ENCODE peak calls at places on chromosomes 6 and 20, in nine cellular contexts. One of them, this sample, is unnamed.

GRCh38 chr6:24916496-24916895 is 19.3 kb downstream of the RIPOR2 start:
- DNase-seq in cardiac muscle cell: no peak
- DNase-seq in mammary epithelial cell: no peak
- DNase-seq in astrocyte of the spinal cord: no peak
- DNase-seq in fibroblast of mammary gland: no peak
- DNase-seq in brain microvascular endothelial cell: no peak
- DNase-seq in heart right ventricle: no peak
- DNase-seq in epithelial cell of esophagus: no peak
- DNase-seq in GM23338: no peak
- DNase-seq in this sample: no peak

GRCh38 chr20:5592823-5593761 is 157.1 kb upstream of the SHLD1 start:
- DNase-seq in brain microvascular endothelial cell: no peak
- DNase-seq in fibroblast of mammary gland: no peak
- DNase-seq in cardiac muscle cell: no peak
- DNase-seq in GM23338: no peak
- DNase-seq in mammary epithelial cell: no peak
- DNase-seq in heart right ventricle: no peak
- DNase-seq in astrocyte of the spinal cord: no peak
- DNase-seq in epithelial cell of esophagus: no peak
- DNase-seq in this sample: no peak

GRCh38 chr6:2875840-2876207 is 27.3 kb downstream of the SERPINB9 start:
- DNase-seq in brain microvascular endothelial cell: no peak
- DNase-seq in cardiac muscle cell: peak; percentile 19
- DNase-seq in astrocyte of the spinal cord: peak; percentile 21
- DNase-seq in mammary epithelial cell: no peak
- DNase-seq in GM23338: peak; percentile 70
- DNase-seq in heart right ventricle: peak; percentile 43
- DNase-seq in epithelial cell of esophagus: no peak
- DNase-seq in fibroblast of mammary gland: no peak
- DNase-seq in this sample: peak; percentile 62

GRCh38 chr20:47480239-47480638 is 21.4 kb upstream of the NCOA3 start:
- DNase-seq in astrocyte of the spinal cord: no peak
- DNase-seq in mammary epithelial cell: no peak
- DNase-seq in cardiac muscle cell: no peak
- DNase-seq in GM23338: no peak
- DNase-seq in epithelial cell of esophagus: no peak
- DNase-seq in fibroblast of mammary gland: no peak
- DNase-seq in brain microvascular endothelial cell: no peak
- DNase-seq in heart right ventricle: no peak
- DNase-seq in this sample: no peak

GRCh38 chr6:166776571-166776970 is 149.5 kb upstream of the RPS6KA2 start:
- DNase-seq in GM23338: no peak
- DNase-seq in fibroblast of mammary gland: no peak
- DNase-seq in epithelial cell of esophagus: no peak
- DNase-seq in cardiac muscle cell: no peak
- DNase-seq in brain microvascular endothelial cell: no peak
- DNase-seq in mammary epithelial cell: no peak
- DNase-seq in astrocyte of the spinal cord: no peak
- DNase-seq in heart right ventricle: no peak
- DNase-seq in this sample: no peak

GRCh38 chr20:32207211-32207625 is 325 bp downstream of the PLAGL2 start:
- DNase-seq in fibroblast of mammary gland: no peak
- DNase-seq in astrocyte of the spinal cord: no peak
- DNase-seq in cardiac muscle cell: no peak
- DNase-seq in heart right ventricle: no peak
- DNase-seq in epithelial cell of esophagus: no peak
- DNase-seq in brain microvascular endothelial cell: no peak
- DNase-seq in GM23338: peak; percentile 63
- DNase-seq in mammary epithelial cell: no peak
- DNase-seq in this sample: no peak

GRCh38 chr6:1263850-1264377 is 48.0 kb upstream of the FOXQ1 start:
- DNase-seq in cardiac muscle cell: no peak
- DNase-seq in GM23338: no peak
- DNase-seq in brain microvascular endothelial cell: no peak
- DNase-seq in mammary epithelial cell: no peak
- DNase-seq in astrocyte of the spinal cord: no peak
- DNase-seq in heart right ventricle: no peak
- DNase-seq in fibroblast of mammary gland: no peak
- DNase-seq in epithelial cell of esophagus: no peak
- DNase-seq in this sample: no peak

GRCh38 chr20:16684416-16684815 is 45.4 kb upstream of the SNRPB2 start:
- DNase-seq in mammary epithelial cell: no peak
- DNase-seq in cardiac muscle cell: no peak
- DNase-seq in heart right ventricle: no peak
- DNase-seq in fibroblast of mammary gland: no peak
- DNase-seq in epithelial cell of esophagus: no peak
- DNase-seq in brain microvascular endothelial cell: no peak
- DNase-seq in GM23338: no peak
- DNase-seq in astrocyte of the spinal cord: no peak
- DNase-seq in this sample: no peak

GRCh38 chr6:3453410-3453809 is 3.4 kb downstream of the SLC22A23 start:
- DNase-seq in heart right ventricle: no peak
- DNase-seq in fibroblast of mammary gland: no peak
- DNase-seq in epithelial cell of esophagus: no peak
- DNase-seq in GM23338: no peak
- DNase-seq in astrocyte of the spinal cord: no peak
- DNase-seq in brain microvascular endothelial cell: no peak
- DNase-seq in cardiac muscle cell: no peak
- DNase-seq in mammary epithelial cell: no peak
- DNase-seq in this sample: no peak

GRCh38 chr20:401682-402495 is 6.2 kb upstream of the RBCK1 start:
- DNase-seq in astrocyte of the spinal cord: peak; percentile 55
- DNase-seq in mammary epithelial cell: peak; percentile 100
- DNase-seq in heart right ventricle: no peak
- DNase-seq in fibroblast of mammary gland: peak; percentile 75
- DNase-seq in cardiac muscle cell: peak; percentile 51
- DNase-seq in GM23338: no peak
- DNase-seq in epithelial cell of esophagus: peak; percentile 98
- DNase-seq in brain microvascular endothelial cell: no peak
- DNase-seq in this sample: no peak

GRCh38 chr6:13368716-13369115 is 40.4 kb upstream of the TBC1D7 start:
- DNase-seq in astrocyte of the spinal cord: no peak
- DNase-seq in brain microvascular endothelial cell: no peak
- DNase-seq in epithelial cell of esophagus: peak; percentile 79
- DNase-seq in heart right ventricle: no peak
- DNase-seq in cardiac muscle cell: no peak
- DNase-seq in GM23338: no peak
- DNase-seq in mammary epithelial cell: peak; percentile 78
- DNase-seq in fibroblast of mammary gland: peak; percentile 53
- DNase-seq in this sample: no peak

GRCh38 chr20:19491241-19491640 is 266.8 kb upstream of the RIN2 start:
- DNase-seq in heart right ventricle: no peak
- DNase-seq in astrocyte of the spinal cord: no peak
- DNase-seq in mammary epithelial cell: no peak
- DNase-seq in GM23338: no peak
- DNase-seq in cardiac muscle cell: no peak
- DNase-seq in brain microvascular endothelial cell: no peak
- DNase-seq in epithelial cell of esophagus: no peak
- DNase-seq in fibroblast of mammary gland: no peak
- DNase-seq in this sample: no peak

GRCh38 chr20:19495905-19496703 is 262.0 kb upstream of the RIN2 start:
- DNase-seq in cardiac muscle cell: no peak
- DNase-seq in heart right ventricle: no peak
- DNase-seq in fibroblast of mammary gland: no peak
- DNase-seq in epithelial cell of esophagus: no peak
- DNase-seq in GM23338: no peak
- DNase-seq in brain microvascular endothelial cell: no peak
- DNase-seq in mammary epithelial cell: no peak
- DNase-seq in astrocyte of the spinal cord: peak; percentile 14
- DNase-seq in this sample: no peak

GRCh38 chr20:19492116-19492515 is 265.9 kb upstream of the RIN2 start:
- DNase-seq in cardiac muscle cell: no peak
- DNase-seq in fibroblast of mammary gland: no peak
- DNase-seq in GM23338: no peak
- DNase-seq in heart right ventricle: no peak
- DNase-seq in epithelial cell of esophagus: no peak
- DNase-seq in brain microvascular endothelial cell: no peak
- DNase-seq in mammary epithelial cell: no peak
- DNase-seq in astrocyte of the spinal cord: no peak
- DNase-seq in this sample: no peak

GRCh38 chr20:19493794-19494495 is 264.1 kb upstream of the RIN2 start:
- DNase-seq in epithelial cell of esophagus: no peak
- DNase-seq in brain microvascular endothelial cell: no peak
- DNase-seq in heart right ventricle: no peak
- DNase-seq in cardiac muscle cell: no peak
- DNase-seq in fibroblast of mammary gland: no peak
- DNase-seq in GM23338: no peak
- DNase-seq in mammary epithelial cell: no peak
- DNase-seq in astrocyte of the spinal cord: no peak
- DNase-seq in this sample: no peak

DNA sequence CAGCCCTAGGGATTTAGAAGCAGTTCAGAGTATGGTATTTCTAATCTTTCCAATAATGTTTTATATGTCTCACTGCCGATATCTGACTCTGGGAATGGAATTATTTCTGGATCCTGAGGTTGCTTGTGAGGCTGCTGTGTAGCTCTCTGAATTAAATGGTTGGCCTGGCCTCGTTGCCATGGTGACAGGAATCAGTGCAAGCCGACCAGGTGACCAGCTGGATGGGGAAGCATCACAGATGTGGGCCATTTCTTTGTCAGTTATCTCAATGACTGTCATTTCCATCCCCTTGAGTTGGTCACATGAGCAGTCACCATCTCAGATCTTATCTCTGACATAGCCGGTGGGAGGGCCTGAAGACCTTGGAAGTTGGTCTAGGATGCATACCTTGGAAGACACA is 265.1 kb upstream of the RIN2 start:
- DNase-seq in brain microvascular endothelial cell: no peak
- DNase-seq in astrocyte of the spinal cord: no peak
- DNase-seq in cardiac muscle cell: no peak
- DNase-seq in epithelial cell of esophagus: no peak
- DNase-seq in fibroblast of mammary gland: no peak
- DNase-seq in heart right ventricle: no peak
- DNase-seq in GM23338: peak; percentile 17
- DNase-seq in mammary epithelial cell: no peak
- DNase-seq in this sample: no peak
- TF ChIP-seq CTCF in brain microvascular endothelial cell: no peak
- TF ChIP-seq CTCF in astrocyte of the spinal cord: no peak
- TF ChIP-seq CTCF in cardiac muscle cell: no peak
- TF ChIP-seq CTCF in epithelial cell of esophagus: no peak
- TF ChIP-seq CTCF in fibroblast of mammary gland: no peak
- TF ChIP-seq CTCF in heart right ventricle: no peak
- TF ChIP-seq CTCF in GM23338: no peak
- TF ChIP-seq CTCF in mammary epithelial cell: no peak
- TF ChIP-seq CTCF in this sample: no peak

GRCh38 chr6:51350308-51350904 is 531.7 kb downstream of the TFAP2B start:
- DNase-seq in astrocyte of the spinal cord: peak; percentile 12
- DNase-seq in GM23338: peak; percentile 15
- DNase-seq in fibroblast of mammary gland: peak; percentile 12
- DNase-seq in cardiac muscle cell: no peak
- DNase-seq in heart right ventricle: no peak
- DNase-seq in brain microvascular endothelial cell: peak; percentile 8
- DNase-seq in mammary epithelial cell: no peak
- DNase-seq in epithelial cell of esophagus: peak; percentile 29
- DNase-seq in this sample: peak; percentile 11
- TF ChIP-seq CTCF in astrocyte of the spinal cord: peak; percentile 28
- TF ChIP-seq CTCF in GM23338: peak; percentile 77
- TF ChIP-seq CTCF in fibroblast of mammary gland: peak; percentile 20
- TF ChIP-seq CTCF in cardiac muscle cell: no peak
- TF ChIP-seq CTCF in heart right ventricle: peak; percentile 53
- TF ChIP-seq CTCF in brain microvascular endothelial cell: peak; percentile 32
- TF ChIP-seq CTCF in mammary epithelial cell: peak; percentile 61
- TF ChIP-seq CTCF in epithelial cell of esophagus: peak; percentile 28
- TF ChIP-seq CTCF in this sample: peak; percentile 31

GRCh38 chr20:18719426-18719825 is 94.2 kb upstream of the SCP2D1 start:
- DNase-seq in mammary epithelial cell: no peak
- DNase-seq in fibroblast of mammary gland: peak; percentile 57
- DNase-seq in epithelial cell of esophagus: no peak
- DNase-seq in heart right ventricle: no peak
- DNase-seq in brain microvascular endothelial cell: peak; percentile 53
- DNase-seq in astrocyte of the spinal cord: peak; percentile 64
- DNase-seq in GM23338: no peak
- DNase-seq in cardiac muscle cell: peak; percentile 10
- DNase-seq in this sample: no peak

GRCh38 chr20:18721716-18722115 is 91.9 kb upstream of the SCP2D1 start:
- DNase-seq in brain microvascular endothelial cell: no peak
- DNase-seq in GM23338: no peak
- DNase-seq in mammary epithelial cell: no peak
- DNase-seq in cardiac muscle cell: no peak
- DNase-seq in epithelial cell of esophagus: no peak
- DNase-seq in astrocyte of the spinal cord: no peak
- DNase-seq in fibroblast of mammary gland: no peak
- DNase-seq in heart right ventricle: no peak
- DNase-seq in this sample: no peak

GRCh38 chr20:18715564-18715963 is 98.0 kb upstream of the SCP2D1 start:
- DNase-seq in heart right ventricle: no peak
- DNase-seq in brain microvascular endothelial cell: no peak
- DNase-seq in GM23338: no peak
- DNase-seq in epithelial cell of esophagus: no peak
- DNase-seq in mammary epithelial cell: no peak
- DNase-seq in astrocyte of the spinal cord: no peak
- DNase-seq in fibroblast of mammary gland: no peak
- DNase-seq in cardiac muscle cell: no peak
- DNase-seq in this sample: no peak

GRCh38 chr20:18717062-18717461 is 96.5 kb upstream of the SCP2D1 start:
- DNase-seq in GM23338: no peak
- DNase-seq in mammary epithelial cell: peak; percentile 5
- DNase-seq in cardiac muscle cell: no peak
- DNase-seq in brain microvascular endothelial cell: no peak
- DNase-seq in astrocyte of the spinal cord: no peak
- DNase-seq in heart right ventricle: no peak
- DNase-seq in epithelial cell of esophagus: no peak
- DNase-seq in fibroblast of mammary gland: peak; percentile 38
- DNase-seq in this sample: no peak

GRCh38 chr20:18718129-18718528 is 95.5 kb upstream of the SCP2D1 start:
- DNase-seq in heart right ventricle: no peak
- DNase-seq in fibroblast of mammary gland: no peak
- DNase-seq in epithelial cell of esophagus: no peak
- DNase-seq in brain microvascular endothelial cell: no peak
- DNase-seq in mammary epithelial cell: no peak
- DNase-seq in GM23338: peak; percentile 25
- DNase-seq in astrocyte of the spinal cord: no peak
- DNase-seq in cardiac muscle cell: no peak
- DNase-seq in this sample: no peak
- TF ChIP-seq CTCF in heart right ventricle: no peak
- TF ChIP-seq CTCF in fibroblast of mammary gland: no peak
- TF ChIP-seq CTCF in epithelial cell of esophagus: peak; percentile 16
- TF ChIP-seq CTCF in brain microvascular endothelial cell: peak; percentile 16
- TF ChIP-seq CTCF in mammary epithelial cell: no peak
- TF ChIP-seq CTCF in GM23338: peak; percentile 30
- TF ChIP-seq CTCF in astrocyte of the spinal cord: no peak
- TF ChIP-seq CTCF in cardiac muscle cell: no peak
- TF ChIP-seq CTCF in this sample: peak; percentile 30

GRCh38 chr6:133042550-133043120 is 198.5 kb upstream of the EYA4 start:
- DNase-seq in GM23338: no peak
- DNase-seq in heart right ventricle: no peak
- DNase-seq in epithelial cell of esophagus: no peak
- DNase-seq in mammary epithelial cell: no peak
- DNase-seq in fibroblast of mammary gland: no peak
- DNase-seq in astrocyte of the spinal cord: no peak
- DNase-seq in brain microvascular endothelial cell: no peak
- DNase-seq in cardiac muscle cell: no peak
- DNase-seq in this sample: no peak

GRCh38 chr6:133034509-133035206 is 206.5 kb upstream of the EYA4 start:
- DNase-seq in fibroblast of mammary gland: no peak
- DNase-seq in heart right ventricle: no peak
- DNase-seq in brain microvascular endothelial cell: no peak
- DNase-seq in GM23338: no peak
- DNase-seq in astrocyte of the spinal cord: no peak
- DNase-seq in cardiac muscle cell: no peak
- DNase-seq in epithelial cell of esophagus: no peak
- DNase-seq in mammary epithelial cell: no peak
- DNase-seq in this sample: no peak

GRCh38 chr6:133041020-133041419 is 200.1 kb upstream of the EYA4 start:
- DNase-seq in mammary epithelial cell: no peak
- DNase-seq in brain microvascular endothelial cell: no peak
- DNase-seq in epithelial cell of esophagus: no peak
- DNase-seq in astrocyte of the spinal cord: no peak
- DNase-seq in GM23338: no peak
- DNase-seq in heart right ventricle: no peak
- DNase-seq in cardiac muscle cell: no peak
- DNase-seq in fibroblast of mammary gland: no peak
- DNase-seq in this sample: no peak

GRCh38 chr6:133040025-133040838 is 200.9 kb upstream of the EYA4 start:
- DNase-seq in epithelial cell of esophagus: peak; percentile 42
- DNase-seq in brain microvascular endothelial cell: peak; percentile 38
- DNase-seq in mammary epithelial cell: peak; percentile 6
- DNase-seq in heart right ventricle: no peak
- DNase-seq in cardiac muscle cell: peak; percentile 59
- DNase-seq in GM23338: peak; percentile 59
- DNase-seq in astrocyte of the spinal cord: peak; percentile 34
- DNase-seq in fibroblast of mammary gland: peak; percentile 47
- DNase-seq in this sample: peak; percentile 10
- TF ChIP-seq CTCF in epithelial cell of esophagus: peak; percentile 68
- TF ChIP-seq CTCF in brain microvascular endothelial cell: peak; percentile 74
- TF ChIP-seq CTCF in mammary epithelial cell: peak; percentile 29
- TF ChIP-seq CTCF in heart right ventricle: peak; percentile 33
- TF ChIP-seq CTCF in cardiac muscle cell: peak; percentile 67
- TF ChIP-seq CTCF in GM23338: peak; percentile 57
- TF ChIP-seq CTCF in astrocyte of the spinal cord: peak; percentile 67
- TF ChIP-seq CTCF in fibroblast of mammary gland: peak; percentile 57
- TF ChIP-seq CTCF in this sample: peak; percentile 27

This sample was measured in GM10248.